ENCODE peak calls at places on chromosomes 4 and X, in four cellular contexts. E, C, T and M are unnamed samples.

GRCh38 chr4:145843651-145844050 is 95.0 kb downstream of the ZNF827 start:
- DNase-seq in E (no peak), T (no peak), C (no peak), M (no peak)

GRCh38 chr4:36426741-36427140 is 145.3 kb downstream of the DTHD1 start:
- DNase-seq in C (no peak), E (no peak), T (no peak), M (no peak)

GRCh38 chr4:55321707-55322264 is 24.3 kb upstream of the SRD5A3 start:
- DNase-seq in E (peak; percentile 55), C (no peak), T (peak; percentile 87), M (no peak)

GRCh38 chr4:118894034-118894433 is 5.4 kb downstream of the SYNPO2 start:
- DNase-seq in E (no peak), T (no peak), C (no peak), M (no peak)

GRCh38 chr4:94468093-94468492 is 16.4 kb downstream of the PDLIM5 start:
- DNase-seq in C (no peak), E (no peak), T (no peak), M (no peak)

GRCh38 chrX:108541286-108541685 is 101.6 kb downstream of the COL4A5 start:
- DNase-seq in T (no peak), E (no peak), C (no peak), M (no peak)

GRCh38 chr4:82260632-82261031 is 113.2 kb downstream of the HNRNPD start:
- DNase-seq in T (no peak), C (no peak), E (no peak), M (no peak)

GRCh38 chr4:52833941-52834525 is 28.1 kb upstream of the RASL11B start:
- DNase-seq in E (peak; percentile 60), C (no peak), T (no peak), M (no peak)

GRCh38 chrX:11137543-11138139 is 26.5 kb downstream of the HCCS start:
- DNase-seq in C (no peak), T (peak; percentile 63), E (no peak), M (no peak)

DNA sequence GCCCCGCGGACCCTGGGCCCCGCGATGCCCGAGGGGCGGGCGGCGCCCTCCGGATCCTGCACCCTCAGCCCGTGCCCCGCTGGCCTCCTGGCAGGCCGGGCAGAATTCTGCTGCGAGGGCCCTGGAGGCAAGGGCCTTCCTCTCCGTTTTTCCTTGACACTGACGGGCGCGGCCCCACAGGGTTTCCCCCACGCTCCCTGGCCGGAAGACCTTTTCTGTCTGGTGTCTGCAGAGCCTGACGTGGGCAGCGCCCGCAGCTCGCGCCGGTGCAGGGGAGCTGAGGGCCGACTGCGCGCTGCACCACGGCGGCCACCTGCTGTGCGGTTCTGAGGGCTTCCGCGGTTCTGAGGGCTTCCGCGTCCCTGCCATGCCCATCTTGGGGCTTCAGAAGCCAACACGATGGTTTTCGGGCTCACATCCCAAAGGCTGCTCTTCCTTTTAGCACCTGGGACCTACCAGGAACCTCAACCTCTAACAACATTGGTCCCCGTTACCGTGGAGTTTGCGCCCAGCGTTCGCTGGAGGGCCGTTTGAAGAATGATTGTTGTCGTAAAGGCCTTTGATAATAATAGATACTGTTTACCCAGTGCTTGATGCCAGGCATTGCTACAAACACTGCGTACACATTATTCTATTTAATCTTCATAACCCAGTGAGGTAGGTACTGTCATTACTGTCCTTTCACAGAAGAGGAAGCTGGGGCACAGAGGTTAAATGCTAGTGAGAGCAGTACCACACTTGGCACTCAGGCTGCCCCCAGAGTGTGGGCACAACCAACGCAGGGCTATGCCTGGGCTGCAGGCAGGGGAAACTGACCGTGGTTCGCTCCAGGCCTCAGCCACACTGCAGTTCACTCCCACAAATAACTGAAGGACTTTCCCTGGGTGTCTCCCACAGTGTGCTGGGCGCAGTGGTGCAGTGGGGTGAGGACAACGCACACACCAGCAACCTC is 823 bp upstream of the ACSL1 start:
- DNase-seq in E (no peak), T (no peak), C (peak; percentile 66), M (no peak)
- TF ChIP-seq CTCF in E (no peak), T (no peak), C (no peak), M (no peak)

DNA sequence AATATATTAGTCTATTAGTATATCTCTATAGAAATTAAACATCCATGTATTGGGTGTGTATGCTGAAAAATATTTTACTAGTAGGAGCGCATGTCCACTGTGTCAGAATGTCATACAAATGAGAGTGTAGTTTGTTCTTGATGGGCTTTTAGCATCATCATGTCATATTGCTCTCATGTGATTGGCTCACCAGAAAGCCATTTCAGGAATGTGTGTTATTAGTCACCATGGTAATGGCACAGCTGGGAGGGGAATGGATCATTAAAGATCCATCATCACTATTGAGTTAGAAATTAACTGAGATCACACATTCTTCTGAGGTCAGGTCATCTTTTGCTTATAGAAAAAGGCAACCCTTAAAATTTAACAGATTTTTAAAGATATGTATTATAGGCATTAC is 77.3 kb downstream of the PHEX start:
- DNase-seq in T (no peak), C (no peak), E (peak; percentile 35), M (no peak)
- TF ChIP-seq CTCF in T (no peak), C (no peak), E (no peak), M (no peak)

DNA sequence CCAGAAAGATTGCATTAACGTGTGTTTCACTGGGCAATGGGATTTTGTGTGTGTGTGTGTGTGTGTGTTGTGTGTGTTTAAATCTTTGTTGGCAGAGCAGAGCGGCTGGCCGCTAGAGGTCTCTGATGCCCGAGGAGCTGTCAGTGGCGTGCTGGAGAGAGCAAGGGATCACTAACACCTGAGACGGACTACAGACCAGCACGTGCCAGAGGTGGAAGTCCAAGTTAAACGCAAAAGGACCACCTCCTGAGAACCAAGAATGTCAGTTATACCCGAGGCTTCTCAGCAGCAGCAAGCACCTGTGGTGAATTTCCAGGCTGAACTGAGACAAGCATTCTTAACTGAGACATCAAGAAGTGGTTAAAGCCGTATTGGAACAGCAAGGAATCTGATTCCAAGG is 9.0 kb upstream of the SLC25A14 start:
- DNase-seq in C (peak; percentile 34), T (peak; percentile 60), E (peak; percentile 48), M (no peak)
- TF ChIP-seq CTCF in C (no peak), T (peak; percentile 53), E (peak; percentile 77), M (peak; percentile 63)

GRCh38 chr4:177547985-177548384 is 105.7 kb upstream of the AGA start:
- DNase-seq in T (no peak), E (no peak), C (no peak), M (no peak)
- TF ChIP-seq CTCF in T (no peak), E (no peak), C (no peak), M (peak; percentile 29)